ENCODE peak calls at places on chromosomes 11 and 22, in seven cellular contexts. Q is GM23338, U is psoas muscle, M is upper lobe of left lung, O is astrocyte, T is cardiac muscle cell, F is colonic mucosa. X is an unnamed sample. For H3K4me1, the result is how much of the 10 kb centered on the place peaks cover.

GRCh38 chr11:19441752-19442553 is 201.2 kb upstream of the E2F8 start:
- DNase-seq in Q (no peak), U (peak), M (no peak), O (peak), T (peak), F (no peak), X (no peak)

GRCh38 chr11:134389464-134390180 is 22.4 kb downstream of the B3GAT1 start:
- DNase-seq in Q (no peak), U (no peak), M (no peak), O (no peak), T (no peak), F (no peak), X (no peak)

GRCh38 chr22:19085233-19086043 is 36.8 kb downstream of the DGCR2 start:
- DNase-seq in Q (peak), U (no peak), M (no peak), O (no peak), T (peak), F (no peak), X (peak)

GRCh38 chr22:41968601-41969000 is 642 bp upstream of the SEPTIN3 start:
- DNase-seq in Q (no peak), U (no peak), M (no peak), O (no peak), T (peak), F (peak), X (peak)

GRCh38 chr22:48976556-48977535 is 850.8 kb downstream of the BRD1 start:
- DNase-seq in Q (no peak), U (no peak), M (peak), O (no peak), T (no peak), F (no peak), X (no peak)

GRCh38 chr11:43632171-43632570 is 48.4 kb upstream of the HSD17B12 start:
- DNase-seq in Q (no peak), U (no peak), M (no peak), O (peak), T (no peak), F (no peak), X (no peak)

GRCh38 chr11:64449381-64450167 is 90.6 kb downstream of the RPS6KA4 start:
- DNase-seq in Q (peak), U (peak), M (peak), O (no peak), T (peak), F (peak), X (peak)

GRCh38 chr11:12717851-12718291 is 43.6 kb downstream of the TEAD1 start:
- DNase-seq in Q (no peak), U (no peak), M (no peak), O (peak), T (no peak), F (no peak), X (no peak)

GRCh38 chr11:102010776-102011500 is 36.3 kb upstream of the CFAP300 start:
- DNase-seq in Q (peak), U (peak), M (no peak), O (peak), T (peak), F (peak), X (peak)

GRCh38 chr11:57728829-57729228 is 12.5 kb upstream of the SELENOH start:
- DNase-seq in Q (no peak), U (no peak), M (no peak), O (no peak), T (no peak), F (no peak), X (no peak)

GRCh38 chr22:30433227-30433626 is 7.7 kb downstream of the MTFP1 start:
- DNase-seq in Q (no peak), U (no peak), M (no peak), O (no peak), T (no peak), F (no peak), X (no peak)

GRCh38 chr22:47275479-47276218 is 513.2 kb downstream of the TBC1D22A start:
- DNase-seq in Q (no peak), U (no peak), M (no peak), O (no peak), T (peak), F (no peak), X (no peak)

GRCh38 chr11:121478895-121479281 is 26.1 kb upstream of the SORL1-AS1 start:
- DNase-seq in Q (no peak), U (no peak), M (peak), O (no peak), T (no peak), F (no peak), X (peak)

GRCh38 chr11:127259118-127259517 is 258.5 kb upstream of the KIRREL3 start:
- DNase-seq in Q (no peak), U (no peak), M (no peak), O (no peak), T (no peak), F (no peak), X (no peak)

GRCh38 chr11:128715691-128716153 is 21.9 kb downstream of the FLI1 start:
- DNase-seq in Q (no peak), U (no peak), M (no peak), O (peak), T (peak), F (no peak), X (no peak)

GRCh38 chr11:7520011-7520942 is 6.5 kb downstream of the PPFIBP2 start:
- DNase-seq in Q (no peak), U (no peak), M (no peak), O (no peak), T (no peak), F (no peak), X (no peak)

GRCh38 chr11:20022363-20023081 is 137.8 kb downstream of the DBX1 start:
- DNase-seq in Q (peak), U (no peak), M (no peak), O (peak), T (peak), F (no peak), X (peak)

GRCh38 chr22:45235851-45236342 is 4.8 kb downstream of the KIAA0930 start:
- DNase-seq in Q (no peak), U (no peak), M (no peak), O (no peak), T (no peak), F (no peak), X (no peak)

GRCh38 chr11:115924744-115925567 is 420.7 kb upstream of the CADM1 start:
- DNase-seq in Q (no peak), U (no peak), M (no peak), O (peak), T (no peak), F (no peak), X (no peak)

GRCh38 chr11:87972133-87972532 is 203.1 kb downstream of the RAB38 start:
- DNase-seq in Q (no peak), U (no peak), M (no peak), O (no peak), T (no peak), F (no peak), X (no peak)

GRCh38 chr11:32597914-32598313 is 14.3 kb downstream of the EIF3M start:
- DNase-seq in Q (no peak), U (no peak), M (no peak), O (peak), T (no peak), F (no peak), X (no peak)

GRCh38 chr11:117816151-117816741 is 8.3 kb downstream of the FXYD2 start:
- DNase-seq in Q (peak), U (peak), M (peak), O (peak), T (peak), F (no peak), X (peak)

GRCh38 chr11:10651579-10652361 is 41.8 kb downstream of the IRAG1 start:
- DNase-seq in Q (no peak), U (peak), M (peak), O (no peak), T (no peak), F (no peak), X (no peak)

GRCh38 chr11:118870396-118871343 is 13.0 kb upstream of the CXCR5 start:
- DNase-seq in Q (peak), U (no peak), M (no peak), O (no peak), T (peak), F (peak), X (peak)

GRCh38 chr22:48624401-48624800 is 1203.3 kb downstream of the BRD1 start:
- DNase-seq in Q (no peak), U (no peak), M (no peak), O (no peak), T (no peak), F (no peak), X (no peak)

GRCh38 chr11:64021742-64022067 is 14.0 kb upstream of the FLRT1 start:
- DNase-seq in Q (peak), U (no peak), M (no peak), O (no peak), T (no peak), F (no peak), X (peak)

GRCh38 chr11:44453213-44453612 is 112.2 kb upstream of the CD82 start:
- DNase-seq in Q (no peak), U (no peak), M (no peak), O (no peak), T (no peak), F (no peak), X (no peak)

GRCh38 chr22:41479671-41480396 is 10.9 kb downstream of the ACO2 start:
- DNase-seq in Q (peak), U (no peak), M (no peak), O (peak), T (peak), F (no peak), X (peak)

GRCh38 chr22:26751217-26751616 is 93.8 kb downstream of the MIAT start:
- DNase-seq in Q (peak), U (no peak), M (no peak), O (peak), T (peak), F (no peak), X (peak)

GRCh38 chr22:41699264-41700104 is at the start of gene MEI1:
- DNase-seq in Q (peak), U (peak), M (peak), O (peak), T (peak), F (peak), X (peak)

DNA sequence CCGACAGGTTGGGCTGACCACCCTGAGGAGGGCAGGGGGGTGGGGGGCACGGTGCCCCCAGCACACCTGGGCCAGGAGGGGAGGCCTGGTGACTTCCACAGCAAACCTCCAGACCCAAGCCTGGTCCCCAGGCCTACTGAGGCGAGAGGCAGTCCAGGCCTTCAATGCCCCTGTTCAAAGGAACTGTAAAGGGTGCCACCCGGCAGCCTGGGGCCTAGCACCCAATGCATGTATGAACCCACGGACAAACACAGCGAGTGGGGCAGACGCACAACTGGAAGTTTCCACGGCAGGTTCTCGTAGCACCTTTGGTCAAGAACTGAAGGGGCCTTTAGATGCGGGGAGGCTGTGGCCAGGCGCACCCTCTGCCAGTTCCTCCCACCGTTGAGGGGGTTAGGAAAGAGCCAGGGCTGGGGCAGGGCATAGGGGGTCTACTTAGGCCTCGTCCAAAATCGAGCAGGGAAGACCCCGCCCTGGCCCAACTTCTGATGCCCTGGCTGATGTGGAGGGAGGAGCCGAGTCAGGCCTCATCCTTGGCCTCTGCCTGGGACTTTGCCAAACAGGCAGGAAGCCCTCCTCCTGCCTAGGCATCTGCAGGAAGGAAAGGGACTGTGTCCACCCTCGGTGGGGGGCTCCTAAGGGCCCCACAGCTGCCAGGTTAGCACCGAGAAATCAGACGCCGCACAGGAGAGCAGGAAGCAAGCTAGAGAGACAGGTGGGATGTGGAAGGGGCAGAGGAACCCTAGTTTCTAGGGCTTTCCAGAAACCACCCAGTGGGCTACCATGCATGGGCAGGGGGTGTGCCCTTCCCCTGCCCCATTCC is 6.6 kb downstream of the CBX6 start:
- DNase-seq in Q (no peak), U (no peak), M (no peak), O (no peak), T (no peak), F (no peak), X (peak)
- H3K4me1 ChIP-seq in Q (half or more), U (under half), M (under half), O (under half), T (under half), F (under half), X (under half)

GRCh38 chr11:73335204-73335923 is 27.3 kb downstream of the ARHGEF17 start:
- DNase-seq in Q (peak), U (peak), M (peak), O (no peak), T (peak), F (peak), X (peak)
- H3K4me1 ChIP-seq in Q (under half), U (under half), M (half or more), O (half or more), T (under half), F (under half), X (under half)

GRCh38 chr22:35971418-35972119 is 57.1 kb downstream of the RBFOX2 start:
- DNase-seq in Q (no peak), U (no peak), M (no peak), O (peak), T (peak), F (no peak), X (no peak)
- H3K4me1 ChIP-seq in Q (under half), U (under half), M (under half), O (under half), T (half or more), F (under half), X (under half)

DNA sequence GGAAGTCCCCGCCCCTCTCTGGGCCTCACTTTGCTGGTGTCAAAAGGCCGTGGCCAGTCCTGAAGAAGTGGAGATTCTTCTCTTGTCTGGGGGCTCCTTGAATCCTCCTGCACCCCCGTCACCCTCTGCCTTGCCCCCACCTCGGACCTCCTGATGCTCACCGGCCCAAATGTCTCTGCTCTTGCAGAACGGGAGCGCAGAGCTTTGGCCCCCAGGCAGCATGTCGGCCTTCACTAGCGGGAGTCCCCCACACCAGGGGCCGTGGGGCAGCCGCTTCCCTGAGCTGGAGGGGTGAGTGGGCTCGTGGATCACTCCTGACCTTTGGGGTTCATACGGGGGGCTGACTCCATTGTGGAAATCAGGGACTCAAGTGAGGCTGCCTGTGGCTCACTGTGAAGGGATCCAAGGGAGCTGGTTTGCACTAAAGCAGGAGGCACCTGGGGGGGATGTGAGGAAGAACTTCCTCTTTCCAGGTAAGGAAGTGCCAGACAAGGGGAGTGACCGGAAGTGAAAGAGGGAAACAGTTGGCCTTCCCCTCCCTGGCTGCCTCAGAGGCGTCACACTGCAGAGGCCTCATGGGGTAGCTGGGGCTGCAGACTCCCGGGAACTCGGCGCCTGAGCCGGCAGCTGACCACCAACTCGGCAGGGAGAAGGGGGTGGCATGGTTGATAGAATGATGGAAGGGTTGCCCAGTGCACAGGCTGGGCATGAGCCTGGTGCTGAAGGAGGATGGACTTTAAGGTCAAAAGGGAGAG is 23.1 kb downstream of the CSF2RB start:
- DNase-seq in Q (no peak), U (no peak), M (peak), O (no peak), T (no peak), F (no peak), X (no peak)
- H3K4me1 ChIP-seq in Q (under half), U (under half), M (under half), O (under half), T (under half), F (under half), X (under half)

GRCh38 chr11:124670732-124671131 is 2.8 kb downstream of the SIAE start:
- DNase-seq in Q (peak), U (no peak), M (no peak), O (no peak), T (peak), F (no peak), X (no peak)
- H3K4me1 ChIP-seq in Q (under half), U (under half), M (under half), O (under half), T (under half), F (under half), X (under half)

DNA sequence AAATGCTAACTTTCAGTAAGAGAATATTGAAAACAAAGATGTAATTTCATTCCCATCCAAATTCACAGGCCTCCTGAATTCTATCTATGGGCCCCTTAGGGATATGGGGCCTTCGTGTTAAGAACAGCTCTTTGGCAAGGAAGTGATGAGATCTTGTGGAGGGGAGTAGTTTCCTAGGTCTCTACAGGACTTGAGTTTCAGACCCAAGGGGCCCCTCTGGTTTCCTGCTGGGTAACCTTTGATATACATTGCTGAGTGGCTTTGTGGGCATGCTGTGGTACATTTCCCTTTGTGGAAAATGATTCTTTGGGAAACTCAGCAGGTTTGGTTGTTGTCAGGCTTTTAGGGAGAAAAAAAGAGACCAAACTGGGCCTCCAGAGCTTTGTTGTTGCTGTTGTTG is 6.2 kb downstream of the STIM1 start:
- DNase-seq in Q (peak), U (no peak), M (no peak), O (no peak), T (peak), F (no peak), X (no peak)
- H3K4me1 ChIP-seq in Q (under half), U (half or more), M (half or more), O (under half), T (under half), F (under half), X (under half)

GRCh38 chr22:37501176-37501609 is 15.0 kb upstream of the MFNG start:
- DNase-seq in Q (no peak), U (peak), M (no peak), O (no peak), T (peak), F (peak), X (no peak)

GRCh38 chr22:37501610-37502341 is 15.6 kb upstream of the MFNG start:
- DNase-seq in Q (no peak), U (peak), M (no peak), O (peak), T (peak), F (peak), X (no peak)

GRCh38 chr22:37503183-37503683 is 16.0 kb downstream of the CARD10 start:
- DNase-seq in Q (no peak), U (no peak), M (no peak), O (no peak), T (no peak), F (no peak), X (no peak)

GRCh38 chr22:37503850-37504249 is 15.4 kb downstream of the CARD10 start:
- DNase-seq in Q (no peak), U (peak), M (no peak), O (no peak), T (no peak), F (peak), X (no peak)

GRCh38 chr22:37502342-37503182 is 16.4 kb upstream of the MFNG start:
- DNase-seq in Q (no peak), U (no peak), M (no peak), O (no peak), T (no peak), F (peak), X (no peak)
- H3K4me1 ChIP-seq in Q (under half), U (under half), M (under half), O (under half), T (under half), F (under half), X (under half)

GRCh38 chr11:93569496-93569895 is 26.3 kb upstream of the SMCO4 start:
- DNase-seq in Q (no peak), U (no peak), M (no peak), O (no peak), T (no peak), F (no peak), X (no peak)

GRCh38 chr11:93564895-93565294 is 21.7 kb upstream of the SMCO4 start:
- DNase-seq in Q (no peak), U (no peak), M (no peak), O (no peak), T (no peak), F (no peak), X (no peak)

GRCh38 chr11:93568726-93569125 is 25.5 kb upstream of the SMCO4 start:
- DNase-seq in Q (no peak), U (no peak), M (no peak), O (no peak), T (no peak), F (no peak), X (no peak)

GRCh38 chr11:93570759-93571413 is 27.7 kb upstream of the SMCO4 start:
- DNase-seq in Q (no peak), U (peak), M (no peak), O (peak), T (peak), F (peak), X (no peak)

GRCh38 chr11:93567406-93567819 is 24.2 kb upstream of the SMCO4 start:
- DNase-seq in Q (no peak), U (peak), M (peak), O (peak), T (peak), F (peak), X (no peak)
- H3K4me1 ChIP-seq in Q (under half), U (under half), M (under half), O (under half), T (under half), F (under half), X (under half)

X was measured in endodermal cell.